ENCODE peak calls at places on chromosomes 11 and 22, in five cellular contexts. One of them, this sample, is unnamed.

GRCh38 chr22:28395920-28396447 is 283.7 kb downstream of the TTC28 start:
- DNase-seq in hypothalamus: no peak
- DNase-seq in GM20000: no peak
- DNase-seq in LHCN-M2: peak
- DNase-seq in activated CD4-positive, alpha-beta T cell treated with anti-CD3 and anti-CD28 coated beads, Interleukin-2, amount 50 U/mL, for 1 hour: no peak
- DNase-seq in this sample: no peak

GRCh38 chr11:69000831-69001245 is 12.2 kb downstream of the MRGPRF start:
- DNase-seq in activated CD4-positive, alpha-beta T cell treated with anti-CD3 and anti-CD28 coated beads, Interleukin-2, amount 50 U/mL, for 1 hour: no peak
- DNase-seq in hypothalamus: no peak
- DNase-seq in GM20000: no peak
- DNase-seq in LHCN-M2: peak
- DNase-seq in this sample: no peak

GRCh38 chr11:11579012-11579755 is 42.6 kb downstream of the GALNT18 start:
- DNase-seq in GM20000: no peak
- DNase-seq in activated CD4-positive, alpha-beta T cell treated with anti-CD3 and anti-CD28 coated beads, Interleukin-2, amount 50 U/mL, for 1 hour: no peak
- DNase-seq in hypothalamus: no peak
- DNase-seq in LHCN-M2: no peak
- DNase-seq in this sample: no peak

GRCh38 chr11:36425593-36426206 is 84.4 kb downstream of the TRAF6 start:
- DNase-seq in GM20000: no peak
- DNase-seq in LHCN-M2: peak
- DNase-seq in hypothalamus: no peak
- DNase-seq in activated CD4-positive, alpha-beta T cell treated with anti-CD3 and anti-CD28 coated beads, Interleukin-2, amount 50 U/mL, for 1 hour: no peak
- DNase-seq in this sample: no peak

GRCh38 chr11:118415739-118416068 is 14.3 kb downstream of the ATP5MG start:
- DNase-seq in GM20000: no peak
- DNase-seq in activated CD4-positive, alpha-beta T cell treated with anti-CD3 and anti-CD28 coated beads, Interleukin-2, amount 50 U/mL, for 1 hour: no peak
- DNase-seq in LHCN-M2: peak
- DNase-seq in hypothalamus: no peak
- DNase-seq in this sample: no peak

GRCh38 chr11:11992257-11992690 is 16.2 kb downstream of the DKK3 start:
- DNase-seq in hypothalamus: no peak
- DNase-seq in GM20000: no peak
- DNase-seq in activated CD4-positive, alpha-beta T cell treated with anti-CD3 and anti-CD28 coated beads, Interleukin-2, amount 50 U/mL, for 1 hour: no peak
- DNase-seq in LHCN-M2: peak
- DNase-seq in this sample: no peak

GRCh38 chr11:83127309-83127636 is 29.7 kb upstream of the PCF11 start:
- DNase-seq in hypothalamus: no peak
- DNase-seq in GM20000: no peak
- DNase-seq in activated CD4-positive, alpha-beta T cell treated with anti-CD3 and anti-CD28 coated beads, Interleukin-2, amount 50 U/mL, for 1 hour: no peak
- DNase-seq in LHCN-M2: no peak
- DNase-seq in this sample: no peak

GRCh38 chr11:93842461-93842860 is 8.0 kb downstream of the VSTM5 start:
- DNase-seq in GM20000: no peak
- DNase-seq in activated CD4-positive, alpha-beta T cell treated with anti-CD3 and anti-CD28 coated beads, Interleukin-2, amount 50 U/mL, for 1 hour: no peak
- DNase-seq in hypothalamus: no peak
- DNase-seq in LHCN-M2: peak
- DNase-seq in this sample: no peak

GRCh38 chr11:78731008-78731407 is 156.3 kb upstream of the NARS2 start:
- DNase-seq in activated CD4-positive, alpha-beta T cell treated with anti-CD3 and anti-CD28 coated beads, Interleukin-2, amount 50 U/mL, for 1 hour: no peak
- DNase-seq in LHCN-M2: no peak
- DNase-seq in GM20000: no peak
- DNase-seq in hypothalamus: no peak
- DNase-seq in this sample: no peak

GRCh38 chr11:20020198-20020597 is 140.1 kb downstream of the DBX1 start:
- DNase-seq in activated CD4-positive, alpha-beta T cell treated with anti-CD3 and anti-CD28 coated beads, Interleukin-2, amount 50 U/mL, for 1 hour: no peak
- DNase-seq in LHCN-M2: no peak
- DNase-seq in hypothalamus: no peak
- DNase-seq in GM20000: no peak
- DNase-seq in this sample: no peak

GRCh38 chr11:112219476-112220232 is 6.6 kb upstream of the PTS start:
- DNase-seq in activated CD4-positive, alpha-beta T cell treated with anti-CD3 and anti-CD28 coated beads, Interleukin-2, amount 50 U/mL, for 1 hour: peak
- DNase-seq in GM20000: peak
- DNase-seq in LHCN-M2: peak
- DNase-seq in hypothalamus: no peak
- DNase-seq in this sample: peak

GRCh38 chr11:64568041-64568571 is 22.9 kb upstream of the SLC22A12 start:
- DNase-seq in LHCN-M2: no peak
- DNase-seq in GM20000: no peak
- DNase-seq in activated CD4-positive, alpha-beta T cell treated with anti-CD3 and anti-CD28 coated beads, Interleukin-2, amount 50 U/mL, for 1 hour: no peak
- DNase-seq in hypothalamus: no peak
- DNase-seq in this sample: no peak

GRCh38 chr11:68215087-68215445 is 2.0 kb upstream of the KMT5B start:
- DNase-seq in hypothalamus: no peak
- DNase-seq in GM20000: peak
- DNase-seq in activated CD4-positive, alpha-beta T cell treated with anti-CD3 and anti-CD28 coated beads, Interleukin-2, amount 50 U/mL, for 1 hour: no peak
- DNase-seq in LHCN-M2: no peak
- DNase-seq in this sample: peak

GRCh38 chr11:68099474-68100405 is 21.4 kb downstream of the CHKA start:
- DNase-seq in LHCN-M2: no peak
- DNase-seq in GM20000: peak
- DNase-seq in hypothalamus: no peak
- DNase-seq in activated CD4-positive, alpha-beta T cell treated with anti-CD3 and anti-CD28 coated beads, Interleukin-2, amount 50 U/mL, for 1 hour: peak
- DNase-seq in this sample: peak

GRCh38 chr11:113528982-113529381 is 53.8 kb upstream of the DRD2 start:
- DNase-seq in activated CD4-positive, alpha-beta T cell treated with anti-CD3 and anti-CD28 coated beads, Interleukin-2, amount 50 U/mL, for 1 hour: no peak
- DNase-seq in LHCN-M2: peak
- DNase-seq in hypothalamus: no peak
- DNase-seq in GM20000: no peak
- DNase-seq in this sample: no peak

GRCh38 chr11:36333468-36333867 is 37.4 kb downstream of the PRR5L start:
- DNase-seq in GM20000: no peak
- DNase-seq in LHCN-M2: no peak
- DNase-seq in hypothalamus: no peak
- DNase-seq in activated CD4-positive, alpha-beta T cell treated with anti-CD3 and anti-CD28 coated beads, Interleukin-2, amount 50 U/mL, for 1 hour: no peak
- DNase-seq in this sample: no peak

GRCh38 chr22:40681451-40681850 is 2.2 kb downstream of the MCHR1 start:
- DNase-seq in hypothalamus: no peak
- DNase-seq in GM20000: no peak
- DNase-seq in activated CD4-positive, alpha-beta T cell treated with anti-CD3 and anti-CD28 coated beads, Interleukin-2, amount 50 U/mL, for 1 hour: no peak
- DNase-seq in LHCN-M2: no peak
- DNase-seq in this sample: no peak

GRCh38 chr11:6259638-6260019 is at the start of gene CCKBR:
- DNase-seq in LHCN-M2: no peak
- DNase-seq in hypothalamus: no peak
- DNase-seq in activated CD4-positive, alpha-beta T cell treated with anti-CD3 and anti-CD28 coated beads, Interleukin-2, amount 50 U/mL, for 1 hour: peak
- DNase-seq in GM20000: no peak
- DNase-seq in this sample: no peak

This sample was measured in naive thymus-derived CD4-positive, alpha-beta T cell.